ENCODE peak calls at places on chromosomes 12 and 14, in four cellular contexts. X is astrocyte of the spinal cord, H is psoas muscle, R is PC-9. V is an unnamed sample.

GRCh38 chr14:77882098-77882497 is 82.2 kb downstream of the ADCK1 start:
- DNase-seq in X (no peak), R (peak), H (peak), V (no peak)

GRCh38 chr14:99437706-99438105 is 43.0 kb downstream of the SETD3 start:
- DNase-seq in R (no peak), H (no peak), X (no peak), V (no peak)

GRCh38 chr12:27422697-27423096 is 23.8 kb upstream of the SMCO2 start:
- DNase-seq in H (no peak), R (no peak), X (no peak), V (no peak)

GRCh38 chr14:71948101-71948500 is 15.9 kb downstream of the RGS6 start:
- DNase-seq in H (no peak), R (no peak), X (no peak), V (no peak)

GRCh38 chr12:121783771-121784170 is 9.7 kb downstream of the RHOF start:
- DNase-seq in H (no peak), R (no peak), X (no peak), V (peak)

GRCh38 chr12:109433618-109434017 is 43.5 kb downstream of the KCTD10 start:
- DNase-seq in X (no peak), H (no peak), R (no peak), V (no peak)

GRCh38 chr14:74502236-74503019 is 8.9 kb downstream of the ISCA2 start:
- DNase-seq in R (peak), X (no peak), H (no peak), V (peak)

GRCh38 chr12:71641390-71641789 is 22.3 kb downstream of the ZFC3H1 start:
- DNase-seq in X (no peak), R (no peak), H (no peak), V (no peak)

GRCh38 chr12:127550271-127550670 is 716.7 kb upstream of the TMEM132C start:
- DNase-seq in X (peak), H (no peak), R (peak), V (peak)

GRCh38 chr12:93174473-93174872 is 203.3 kb upstream of the NUDT4 start:
- DNase-seq in H (no peak), R (no peak), X (no peak), V (no peak)

GRCh38 chr12:91913651-91914050 is 232.0 kb downstream of the BTG1 start:
- DNase-seq in R (no peak), H (no peak), X (no peak), V (no peak)

GRCh38 chr12:91914701-91915100 is 230.9 kb downstream of the BTG1 start:
- DNase-seq in X (no peak), R (no peak), H (no peak), V (no peak)

GRCh38 chr12:91913124-91913523 is 232.5 kb downstream of the BTG1 start:
- DNase-seq in R (no peak), H (no peak), X (no peak), V (no peak)

GRCh38 chr12:91912178-91912577 is 233.5 kb downstream of the BTG1 start:
- DNase-seq in R (no peak), X (no peak), H (no peak), V (no peak)

GRCh38 chr12:91910871-91911388 is 234.7 kb downstream of the BTG1 start:
- DNase-seq in H (no peak), R (no peak), X (no peak), V (no peak)
- TF ChIP-seq CTCF in H (no peak), R (no peak), X (no peak), V (no peak)

GRCh38 chr14:89936654-89937185 is 17.8 kb downstream of the EFCAB11 start:
- DNase-seq in R (no peak), H (no peak), X (no peak), V (no peak)
- TF ChIP-seq CTCF in R (no peak), H (no peak), X (no peak), V (no peak)

GRCh38 chr14:24246765-24247212 is 4.4 kb upstream of the TINF2 start:
- DNase-seq in X (no peak), R (no peak), H (no peak), V (no peak)

GRCh38 chr14:24251880-24252288 is 9.5 kb upstream of the TINF2 start:
- DNase-seq in R (peak), X (no peak), H (no peak), V (no peak)

GRCh38 chr14:24252289-24253124 is 10.1 kb upstream of the TINF2 start:
- DNase-seq in X (no peak), H (no peak), R (no peak), V (no peak)

GRCh38 chr14:24249230-24250021 is 7.0 kb upstream of the TINF2 start:
- DNase-seq in R (no peak), H (no peak), X (no peak), V (no peak)

GRCh38 chr14:24250354-24250753 is 7.9 kb upstream of the TINF2 start:
- DNase-seq in R (no peak), H (no peak), X (no peak), V (no peak)
- TF ChIP-seq CTCF in R (no peak), H (no peak), X (no peak), V (no peak)

DNA sequence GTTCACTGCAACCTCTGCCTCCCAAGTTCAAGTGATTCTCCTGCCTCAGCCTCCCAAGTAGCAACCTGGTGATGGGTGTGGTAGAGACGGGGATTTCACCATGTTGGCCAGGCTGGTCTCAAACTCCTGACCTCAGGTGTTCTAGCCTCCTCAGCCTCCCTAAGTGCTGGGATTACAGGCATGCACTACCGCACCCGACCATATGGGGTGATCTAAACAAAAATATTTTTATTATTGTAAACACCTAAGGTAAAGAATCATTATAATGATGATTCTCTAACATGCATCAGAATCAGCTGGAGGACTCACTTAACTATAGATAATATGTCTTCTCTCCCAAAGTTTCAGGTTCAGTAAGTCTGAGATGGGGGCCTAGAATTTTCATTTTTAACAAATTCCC is 96.2 kb upstream of the ALG10 start:
- DNase-seq in R (no peak), H (no peak), X (no peak), V (no peak)
- TF ChIP-seq CTCF in R (peak), H (no peak), X (no peak), V (no peak)

GRCh38 chr12:123126294-123127144 is 24.4 kb downstream of the PITPNM2 start:
- DNase-seq in H (peak), R (peak), X (peak), V (peak)
- TF ChIP-seq CTCF in H (no peak), R (no peak), X (peak), V (no peak)

DNA sequence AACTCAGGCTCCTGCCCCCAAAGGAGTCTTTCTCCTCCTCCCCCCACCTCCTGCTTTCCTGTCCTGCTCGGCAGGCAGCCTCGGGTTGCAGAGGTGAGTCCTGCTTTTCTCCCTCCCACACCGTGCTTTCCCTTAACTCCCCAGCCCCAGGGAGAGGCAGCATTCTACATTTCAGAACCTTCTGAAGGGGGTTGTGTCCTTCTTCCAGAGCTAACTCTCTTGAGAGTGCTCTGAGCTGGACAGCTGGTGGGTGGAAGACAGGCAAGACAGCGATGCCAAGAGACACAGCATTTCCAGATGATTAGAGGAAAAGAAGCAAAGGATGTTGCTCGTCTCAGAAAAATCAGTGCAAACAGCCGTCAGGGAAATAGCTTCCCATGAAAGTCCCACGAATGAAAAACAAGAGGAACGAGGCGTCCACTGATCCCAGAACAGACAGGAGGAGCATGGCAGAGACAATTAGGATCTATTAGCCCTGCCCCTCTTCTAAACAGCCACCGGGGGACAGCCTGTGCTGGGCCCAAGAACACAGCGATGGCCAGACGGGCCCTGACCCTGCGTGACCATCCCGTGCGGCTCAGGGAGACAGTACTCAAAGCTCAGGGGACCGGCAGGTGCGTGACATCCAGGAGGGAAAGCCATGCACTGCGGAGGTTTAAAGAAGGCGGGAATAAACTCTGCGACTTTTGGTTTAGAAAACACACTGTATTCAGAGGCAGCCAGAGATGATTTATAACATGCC is 216.5 kb upstream of the RTL1 start:
- DNase-seq in H (peak), X (no peak), R (no peak), V (no peak)
- TF ChIP-seq CTCF in H (no peak), X (no peak), R (no peak), V (no peak)

GRCh38 chr14:59439256-59440015 is 25.7 kb downstream of the GPR135 start:
- DNase-seq in H (no peak), X (peak), R (no peak), V (peak)
- TF ChIP-seq CTCF in H (no peak), X (no peak), R (no peak), V (no peak)

GRCh38 chr14:69351911-69352310 is 46.2 kb downstream of the ERH start:
- DNase-seq in X (no peak), H (no peak), R (no peak), V (no peak)

GRCh38 chr14:69349091-69349777 is 48.9 kb downstream of the ERH start:
- DNase-seq in H (no peak), R (no peak), X (no peak), V (no peak)

GRCh38 chr14:69351385-69351784 is 46.7 kb downstream of the ERH start:
- DNase-seq in X (no peak), H (no peak), R (no peak), V (no peak)

GRCh38 chr14:69353168-69353567 is 44.9 kb downstream of the ERH start:
- DNase-seq in X (no peak), R (no peak), H (no peak), V (no peak)

GRCh38 chr14:69350892-69351291 is 47.2 kb downstream of the ERH start:
- DNase-seq in H (no peak), R (no peak), X (no peak), V (no peak)
- TF ChIP-seq CTCF in H (no peak), R (no peak), X (no peak), V (no peak)

GRCh38 chr12:95960241-95960640 is 17.1 kb downstream of the AMDHD1 start:
- DNase-seq in H (no peak), R (no peak), X (no peak), V (no peak)

GRCh38 chr12:95963104-95963503 is 20.0 kb downstream of the AMDHD1 start:
- DNase-seq in X (no peak), H (no peak), R (no peak), V (peak)

GRCh38 chr12:95955549-95956159 is 12.5 kb downstream of the AMDHD1 start:
- DNase-seq in X (no peak), R (no peak), H (no peak), V (no peak)

GRCh38 chr12:95956557-95957145 is 13.5 kb downstream of the AMDHD1 start:
- DNase-seq in R (no peak), X (no peak), H (no peak), V (no peak)

DNA sequence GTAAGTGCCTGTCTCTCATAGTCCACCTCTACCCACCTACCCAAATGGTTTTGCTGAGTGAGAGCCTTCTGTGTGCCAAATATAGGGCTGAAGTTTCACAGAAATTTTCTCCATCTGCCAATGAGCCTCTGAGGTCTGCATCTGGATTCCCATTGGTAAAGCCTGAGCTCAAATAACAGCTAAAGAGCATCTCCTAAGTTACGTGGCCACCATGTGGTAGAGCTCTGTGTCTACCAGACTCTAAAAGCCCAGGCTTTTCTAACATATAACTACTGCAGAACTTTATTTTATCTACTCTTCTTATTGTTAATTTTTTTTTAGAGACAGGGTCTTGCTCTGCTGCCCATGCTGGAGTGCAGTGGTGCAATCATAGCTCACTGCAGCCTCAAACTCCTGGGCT is 16.0 kb downstream of the AMDHD1 start:
- DNase-seq in H (no peak), X (peak), R (no peak), V (peak)
- TF ChIP-seq CTCF in H (no peak), X (peak), R (no peak), V (peak)